ENCODE peak calls at places on chromosomes 12 and 14, in four cellular contexts. Y, T, M and Q are unnamed samples.

GRCh38 chr12:52956987-52957386 is 8.1 kb downstream of the KRT18 start:
- DNase-seq in T (no peak), M (no peak), Y (no peak), Q (peak)

GRCh38 chr12:132275110-132275531 is 54.3 kb downstream of the GALNT9 start:
- DNase-seq in M (peak), T (peak), Y (no peak), Q (peak)

GRCh38 chr14:51219473-51220448 is 20.3 kb upstream of the TMX1 start:
- DNase-seq in Y (no peak), T (peak), M (peak), Q (peak)

GRCh38 chr12:54936736-54937135 is 47.8 kb downstream of the TESPA1 start:
- DNase-seq in Y (peak), M (peak), T (no peak), Q (no peak)

GRCh38 chr14:66482873-66483272 is 3.3 kb upstream of the CCDC196 start:
- DNase-seq in Y (no peak), M (no peak), T (no peak), Q (no peak)

GRCh38 chr14:100031506-100032281 is 33.5 kb upstream of the EVL start:
- DNase-seq in M (peak), T (peak), Y (peak), Q (peak)

GRCh38 chr12:26119391-26119981 is 5.4 kb downstream of the BHLHE41 start:
- DNase-seq in M (peak), T (peak), Y (peak), Q (peak)

GRCh38 chr14:68392393-68393085 is 400.3 kb downstream of the ZFP36L1 start:
- DNase-seq in M (no peak), T (no peak), Y (no peak), Q (no peak)

GRCh38 chr12:118302053-118302452 is 70.7 kb downstream of the TAOK3 start:
- DNase-seq in Y (peak), T (no peak), M (peak), Q (peak)

GRCh38 chr14:64938972-64939816 is 3.4 kb downstream of the GPX2 start:
- DNase-seq in Y (no peak), T (no peak), M (no peak), Q (no peak)

GRCh38 chr14:32588448-32589320 is 259.6 kb downstream of the AKAP6 start:
- DNase-seq in M (peak), T (peak), Y (peak), Q (peak)

GRCh38 chr14:24167527-24168114 is 4.3 kb upstream of the REC8 start:
- DNase-seq in M (no peak), Y (no peak), T (no peak), Q (no peak)

GRCh38 chr12:76037130-76038105 is 5.8 kb upstream of the PHLDA1 start:
- DNase-seq in M (peak), T (peak), Y (peak), Q (peak)

GRCh38 chr12:115354476-115354890 is 670.5 kb upstream of the TBX3 start:
- DNase-seq in T (peak), Y (no peak), M (no peak), Q (no peak)

GRCh38 chr14:56129092-56129491 is 10.9 kb downstream of the PELI2 start:
- DNase-seq in Y (no peak), T (no peak), M (no peak), Q (no peak)

GRCh38 chr14:20603813-20604212 is 12.6 kb upstream of the RNASE12 start:
- DNase-seq in Y (no peak), M (no peak), T (no peak), Q (no peak)

GRCh38 chr12:123897221-123897620 is 75.4 kb downstream of the CCDC92 start:
- DNase-seq in Y (peak), M (peak), T (no peak), Q (peak)

GRCh38 chr12:14629832-14630688 is 62.4 kb upstream of the PLBD1 start:
- DNase-seq in M (peak), T (peak), Y (peak), Q (peak)

GRCh38 chr14:33693237-33693636 is 257.6 kb downstream of the EGLN3 start:
- DNase-seq in T (no peak), Y (no peak), M (no peak), Q (peak)

GRCh38 chr12:101204598-101205304 is 5.3 kb downstream of the SLC5A8 start:
- DNase-seq in M (peak), T (no peak), Y (no peak), Q (no peak)

GRCh38 chr14:64845878-64846277 is 33.8 kb downstream of the SPTB start:
- DNase-seq in Y (no peak), T (no peak), M (no peak), Q (peak)

GRCh38 chr12:42144424-42145196 is at the start of gene GXYLT1:
- DNase-seq in T (peak), Y (peak), M (peak), Q (peak)

GRCh38 chr14:38107216-38107631 is 100.5 kb upstream of the SSTR1 start:
- DNase-seq in Y (no peak), T (no peak), M (peak), Q (no peak)

GRCh38 chr14:66634876-66635275 is 126.9 kb downstream of the GPHN start:
- DNase-seq in T (peak), Y (no peak), M (no peak), Q (peak)

GRCh38 chr14:80974338-80975078 is 19.1 kb downstream of the TSHR start:
- DNase-seq in M (no peak), T (no peak), Y (no peak), Q (peak)

GRCh38 chr12:4269279-4269991 is 4.1 kb upstream of the CCND2 start:
- DNase-seq in T (peak), M (no peak), Y (peak), Q (peak)

GRCh38 chr12:4270016-4270669 is 3.4 kb upstream of the CCND2 start:
- DNase-seq in T (no peak), Y (no peak), M (no peak), Q (no peak)

GRCh38 chr12:4267904-4268548 is 5.5 kb upstream of the CCND2 start:
- DNase-seq in Y (no peak), M (no peak), T (peak), Q (no peak)

GRCh38 chr12:4266990-4267389 is 6.6 kb upstream of the CCND2 start:
- DNase-seq in Y (no peak), M (no peak), T (no peak), Q (no peak)

DNA sequence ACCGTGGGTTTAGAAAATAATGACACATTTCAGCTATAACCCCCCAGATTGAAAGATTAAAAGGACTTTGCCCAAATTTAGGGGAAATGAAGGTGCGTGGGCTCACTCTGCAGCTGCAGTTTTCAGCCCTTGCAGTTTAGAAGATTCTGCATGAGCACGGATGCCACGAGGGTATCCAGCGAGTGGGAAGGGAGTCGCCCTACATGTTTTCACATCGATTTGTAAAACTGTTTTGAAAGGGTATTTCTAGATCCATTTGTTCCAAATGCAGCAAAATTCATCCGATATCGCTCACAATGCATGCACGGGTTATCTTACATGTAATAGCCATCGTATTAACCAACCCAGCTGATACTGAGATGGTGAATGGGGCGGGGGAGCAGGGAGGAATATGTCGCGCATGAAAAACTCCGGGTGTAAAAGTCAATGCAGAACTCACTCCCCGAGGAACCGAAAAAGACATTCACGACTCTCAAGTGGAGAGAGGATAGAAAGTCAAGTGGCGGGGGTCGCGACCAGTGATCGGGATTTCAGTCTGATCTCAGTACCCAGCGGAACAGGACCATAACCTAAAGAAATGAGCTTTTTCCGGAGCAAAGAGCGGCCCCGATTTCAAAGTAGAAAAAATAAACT is 4.9 kb upstream of the CCND2 start:
- DNase-seq in T (peak), M (no peak), Y (no peak), Q (no peak)
- TF ChIP-seq EZH2 in T (peak), M (no peak), Y (peak), Q (peak)

GRCh38 chr14:96574171-96574632 is 72.0 kb downstream of the PAPOLA start:
- DNase-seq in Y (no peak), M (no peak), T (no peak), Q (no peak)
- H3K27ac ChIP-seq in Y (no peak), M (peak), T (no peak), Q (peak)

GRCh38 chr12:86261142-86261541 is 5.0 kb upstream of the MGAT4C start:
- DNase-seq in M (peak), T (no peak), Y (peak), Q (peak)

GRCh38 chr12:86265329-86265695 is 9.1 kb upstream of the MGAT4C start:
- DNase-seq in T (no peak), Y (no peak), M (no peak), Q (no peak)

GRCh38 chr12:86260183-86260582 is 4.0 kb upstream of the MGAT4C start:
- DNase-seq in M (no peak), Y (no peak), T (no peak), Q (no peak)

GRCh38 chr12:86261606-86262005 is 5.4 kb upstream of the MGAT4C start:
- DNase-seq in M (no peak), T (no peak), Y (no peak), Q (peak)

GRCh38 chr12:86264451-86265328 is 8.5 kb upstream of the MGAT4C start:
- DNase-seq in M (peak), Y (peak), T (no peak), Q (no peak)
- H3K4me2 ChIP-seq in M (peak), Y (peak), T (peak), Q (peak)

DNA sequence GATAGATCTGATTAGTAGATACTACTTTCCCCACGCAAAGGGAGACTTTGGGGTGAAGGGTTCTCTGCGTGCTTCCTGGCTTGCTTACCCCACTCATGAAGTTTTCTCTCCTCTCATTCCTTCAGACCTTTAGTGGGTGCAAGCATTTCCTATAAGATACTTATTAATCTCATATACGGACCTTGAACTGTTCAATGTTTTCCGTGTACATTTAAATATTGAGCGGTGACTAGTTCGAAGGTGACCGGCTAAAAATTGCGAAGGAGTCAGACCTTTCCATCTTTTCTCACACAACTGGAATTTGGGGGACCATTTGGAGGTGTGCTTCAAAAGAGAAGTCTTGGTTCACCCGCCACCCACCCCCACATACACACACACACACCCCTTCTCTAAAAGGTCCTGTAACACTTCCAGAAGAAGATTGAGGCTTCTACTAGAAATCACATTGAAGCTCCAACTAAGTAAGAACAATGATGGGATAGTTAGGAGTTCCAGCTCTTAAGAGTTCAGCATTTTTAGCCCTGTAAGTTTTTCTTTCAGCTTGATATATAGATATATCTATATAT is 6.1 kb upstream of the FOXG1 start:
- DNase-seq in M (no peak), Y (no peak), T (no peak), Q (no peak)
- TF ChIP-seq EZH2 in M (no peak), Y (no peak), T (no peak), Q (no peak)

GRCh38 chr12:104480826-104481457 is 24.2 kb downstream of the CHST11 start:
- DNase-seq in M (peak), Y (peak), T (peak), Q (peak)
- H3K27ac ChIP-seq in M (peak), Y (no peak), T (peak), Q (peak)

GRCh38 chr14:73944432-73945158 is 5.3 kb downstream of the FAM161B start:
- DNase-seq in M (no peak), T (no peak), Y (no peak), Q (no peak)

GRCh38 chr14:73945159-73945670 is 4.7 kb downstream of the FAM161B start:
- DNase-seq in M (no peak), T (no peak), Y (no peak), Q (no peak)

GRCh38 chr14:73942180-73942579 is 7.7 kb downstream of the FAM161B start:
- DNase-seq in Y (no peak), T (no peak), M (no peak), Q (no peak)

DNA sequence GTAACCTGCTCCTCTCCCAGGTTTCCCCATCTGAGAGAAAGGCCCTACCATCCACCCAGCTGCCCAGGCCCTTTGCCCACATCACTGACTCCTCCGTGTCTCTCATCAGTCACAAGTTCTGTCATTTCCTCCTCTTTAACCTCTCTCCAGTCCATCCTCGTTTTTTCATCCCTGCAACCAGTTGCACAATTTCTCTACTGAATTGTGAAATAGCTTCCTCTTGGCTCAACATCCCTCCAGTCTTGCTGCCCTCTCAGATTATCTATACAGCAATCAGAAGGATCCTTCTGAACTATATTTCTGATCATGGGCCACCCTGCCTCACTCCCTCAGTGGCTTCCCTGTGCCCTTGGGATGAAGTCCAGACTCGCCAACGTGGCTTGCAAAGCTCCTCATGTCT is 6.8 kb downstream of the FAM161B start:
- DNase-seq in M (peak), Y (peak), T (no peak), Q (peak)
- H3K4me2 ChIP-seq in M (no peak), Y (no peak), T (no peak), Q (no peak)